ENCODE peak calls at places on chromosomes 5 and 9, in eight cellular contexts. L is SW480, P is Calu3, Z is naive B cell, E is mammary epithelial cell, K is T-helper 9 cell, A is endothelial cell, H is GM13976. D is an unnamed sample.

GRCh38 chr5:117380316-117380715 is 805.7 kb upstream of the SEMA6A start:
- DNase-seq in A (no peak), K (no peak), P (no peak), E (no peak), L (no peak), Z (no peak), H (no peak), D (no peak)

GRCh38 chr5:83029912-83030311 is 47.3 kb downstream of the TMEM167A start:
- DNase-seq in E (peak; percentile 54), P (no peak), Z (no peak), H (no peak), L (no peak), K (no peak), A (no peak), D (no peak)

GRCh38 chr9:127185181-127185580 is 62.7 kb upstream of the ANGPTL2 start:
- DNase-seq in P (no peak), Z (no peak), H (no peak), E (no peak), L (no peak), A (no peak), K (no peak), D (no peak)

GRCh38 chr5:139639619-139640431 is 8.3 kb upstream of the CXXC5 start:
- DNase-seq in E (peak; percentile 49), P (no peak), K (no peak), Z (no peak), A (peak; percentile 10), H (no peak), L (no peak), D (no peak)

GRCh38 chr9:935348-935965 is 41.0 kb upstream of the DMRT3 start:
- DNase-seq in L (no peak), Z (no peak), K (no peak), H (no peak), A (no peak), E (peak; percentile 17), P (no peak), D (no peak)

GRCh38 chr9:89888233-89888632 is 283.4 kb downstream of the GADD45G start:
- DNase-seq in H (no peak), L (no peak), K (no peak), A (no peak), P (no peak), Z (no peak), E (no peak), D (no peak)

GRCh38 chr5:88130189-88130815 is 138.3 kb downstream of the TMEM161B start:
- DNase-seq in P (no peak), E (no peak), Z (no peak), K (no peak), A (no peak), L (no peak), H (no peak), D (no peak)

GRCh38 chr9:32395483-32396216 is 11.2 kb downstream of the ACO1 start:
- DNase-seq in H (no peak), E (peak; percentile 88), K (no peak), P (peak; percentile 18), Z (no peak), A (no peak), L (no peak), D (no peak)

GRCh38 chr9:122197882-122198281 is 30.9 kb downstream of the LHX6 start:
- DNase-seq in L (no peak), H (no peak), K (no peak), P (no peak), Z (no peak), A (no peak), E (no peak), D (no peak)

GRCh38 chr5:141503699-141504098 is 14.8 kb downstream of the PCDHGC5 start:
- DNase-seq in L (no peak), P (no peak), A (no peak), H (no peak), E (no peak), Z (no peak), K (no peak), D (no peak)

GRCh38 chr5:10289353-10289752 is 18.3 kb downstream of the CMBL start:
- DNase-seq in K (no peak), H (no peak), E (no peak), A (no peak), Z (no peak), P (no peak), L (no peak), D (no peak)

GRCh38 chr5:176812269-176813259 is 2.2 kb downstream of the UNC5A start:
- DNase-seq in K (no peak), H (peak; percentile 78), A (peak; percentile 84), L (peak; percentile 54), P (peak; percentile 89), Z (no peak), E (no peak), D (no peak)

GRCh38 chr5:178667109-178667508 is 40.3 kb upstream of the CLK4 start:
- DNase-seq in A (no peak), K (no peak), L (no peak), E (no peak), P (no peak), Z (no peak), H (no peak), D (no peak)

GRCh38 chr9:127178646-127179632 is 56.5 kb upstream of the ANGPTL2 start:
- DNase-seq in L (no peak), Z (no peak), H (no peak), P (no peak), E (no peak), A (no peak), K (no peak), D (no peak)

GRCh38 chr5:77426670-77427069 is 65.4 kb downstream of the WDR41 start:
- DNase-seq in P (no peak), H (no peak), L (no peak), K (no peak), E (no peak), A (no peak), Z (no peak), D (no peak)

GRCh38 chr5:57298985-57299491 is 125.2 kb downstream of the GPBP1 start:
- DNase-seq in H (peak; percentile 35), E (peak; percentile 50), Z (peak; percentile 66), K (peak; percentile 6), L (peak; percentile 83), A (peak; percentile 50), P (peak; percentile 66), D (no peak)

GRCh38 chr5:72465601-72466563 is 41.3 kb downstream of the ZNF366 start:
- DNase-seq in K (no peak), P (no peak), H (peak; percentile 57), E (peak; percentile 58), L (no peak), A (no peak), Z (no peak), D (no peak)

GRCh38 chr9:72442212-72442607 is 77.2 kb upstream of the ZFAND5 start:
- DNase-seq in K (no peak), P (no peak), E (peak; percentile 75), Z (no peak), A (no peak), H (no peak), L (peak; percentile 48), D (no peak)

GRCh38 chr9:108534741-108535140 is 321.0 kb downstream of the ACTL7B start:
- DNase-seq in H (no peak), L (peak; percentile 24), K (no peak), Z (no peak), P (no peak), A (no peak), E (peak; percentile 90), D (no peak)

GRCh38 chr5:67335391-67335790 is 138.8 kb upstream of the CD180 start:
- DNase-seq in K (no peak), Z (no peak), A (no peak), E (no peak), H (no peak), L (no peak), P (no peak), D (no peak)

GRCh38 chr5:153618857-153619256 is 128.4 kb downstream of the GRIA1 start:
- DNase-seq in K (no peak), H (no peak), Z (no peak), A (no peak), P (no peak), E (no peak), L (no peak), D (no peak)

GRCh38 chr9:135240222-135240621 is 152.8 kb downstream of the OLFM1 start:
- DNase-seq in A (no peak), P (no peak), K (no peak), H (no peak), Z (no peak), E (no peak), L (no peak), D (no peak)

GRCh38 chr5:93990504-93991085 is 249.2 kb upstream of the POU5F2 start:
- DNase-seq in E (no peak), H (no peak), A (no peak), P (no peak), L (no peak), K (no peak), Z (no peak), D (no peak)

GRCh38 chr5:120228262-120229031 is 235.7 kb upstream of the PRR16 start:
- DNase-seq in H (no peak), P (no peak), Z (no peak), A (no peak), K (no peak), L (no peak), E (peak; percentile 29), D (no peak)

GRCh38 chr9:16794871-16795639 is 75.4 kb downstream of the BNC2 start:
- DNase-seq in L (no peak), K (no peak), Z (no peak), P (no peak), E (no peak), H (no peak), A (no peak), D (no peak)

GRCh38 chr5:33313150-33313549 is 127.6 kb upstream of the TARS1 start:
- DNase-seq in P (peak; percentile 44), E (peak; percentile 98), K (no peak), Z (no peak), L (peak; percentile 5), H (no peak), A (no peak), D (no peak)

GRCh38 chr5:120640793-120641192 is 176.7 kb downstream of the PRR16 start:
- DNase-seq in E (no peak), P (no peak), K (no peak), A (no peak), Z (no peak), L (no peak), H (no peak), D (no peak)

GRCh38 chr5:130337179-130337888 is 433.1 kb downstream of the CHSY3 start:
- DNase-seq in H (no peak), L (no peak), A (no peak), E (peak; percentile 27), K (no peak), Z (no peak), P (no peak), D (no peak)

GRCh38 chr5:76819851-76820280 is 1.0 kb downstream of the F2RL1 start:
- DNase-seq in P (peak; percentile 24), H (no peak), E (no peak), Z (no peak), L (no peak), A (peak; percentile 20), K (no peak), D (no peak)

GRCh38 chr9:112764837-112765236 is 14.3 kb downstream of the SNX30 start:
- DNase-seq in H (no peak), E (no peak), K (no peak), Z (no peak), L (peak; percentile 68), A (no peak), P (no peak), D (no peak)